ENCODE peak calls at places on chromosomes 11 and 22, in nine cellular contexts. E is progenitor cell of endocrine pancreas; B is CD8-positive, alpha-beta T cell; P is lower leg skin; V is uterus; S is astrocyte of the cerebellum; U is heart left ventricle; G is OCI-LY7; D is dorsolateral prefrontal cortex. R is an unnamed sample.

GRCh38 chr11:67160872-67161783 is 42.1 kb downstream of the KDM2A start:
- DNase-seq in E (no peak), B (no peak), P (no peak), V (no peak), S (no peak), U (no peak), G (no peak), D (no peak), R (no peak)

GRCh38 chr11:74366576-74366975 is 31.7 kb downstream of the PGM2L1 start:
- DNase-seq in E (no peak), B (no peak), P (no peak), V (no peak), S (peak; percentile 48), U (no peak), G (no peak), D (no peak), R (no peak)

GRCh38 chr11:105443623-105444022 is 166.2 kb upstream of the GRIA4 start:
- DNase-seq in E (no peak), B (no peak), P (no peak), V (no peak), S (no peak), U (no peak), G (no peak), D (no peak), R (no peak)

GRCh38 chr11:79419120-79419519 is 21.7 kb downstream of the TENM4 start:
- DNase-seq in E (no peak), B (no peak), P (no peak), V (no peak), S (no peak), U (no peak), G (no peak), D (no peak), R (no peak)

GRCh38 chr11:79672786-79673185 is 232.0 kb upstream of the TENM4 start:
- DNase-seq in E (no peak), B (no peak), P (no peak), V (no peak), S (no peak), U (no peak), G (no peak), D (no peak), R (no peak)

GRCh38 chr22:39176067-39176621 is 23.7 kb upstream of the CBX7 start:
- DNase-seq in E (no peak), B (no peak), P (no peak), V (peak; percentile 72), S (no peak), U (peak; percentile 81), G (no peak), D (no peak), R (no peak)

GRCh38 chr22:49812838-49813237 is 14.8 kb downstream of the BRD1 start:
- DNase-seq in E (no peak), B (no peak), P (no peak), V (no peak), S (no peak), U (no peak), G (no peak), D (no peak), R (no peak)

GRCh38 chr11:42237701-42238235 is 778.3 kb upstream of the LRRC4C start:
- DNase-seq in E (no peak), B (no peak), P (no peak), V (no peak), S (peak; percentile 15), U (no peak), G (no peak), D (no peak), R (no peak)

GRCh38 chr11:23778971-23779370 is 717.9 kb upstream of the LUZP2 start:
- DNase-seq in E (no peak), B (no peak), P (no peak), V (no peak), S (no peak), U (no peak), G (no peak), D (no peak), R (no peak)

GRCh38 chr11:44229003-44229570 is 80.9 kb downstream of the ALX4 start:
- DNase-seq in E (no peak), B (no peak), P (no peak), V (no peak), S (no peak), U (no peak), G (no peak), D (no peak), R (no peak)

GRCh38 chr11:44224867-44225501 is 85.0 kb downstream of the ALX4 start:
- DNase-seq in E (no peak), B (no peak), P (no peak), V (no peak), S (no peak), U (no peak), G (no peak), D (no peak), R (no peak)

GRCh38 chr11:44226945-44227344 is 83.0 kb downstream of the ALX4 start:
- DNase-seq in E (no peak), B (no peak), P (no peak), V (no peak), S (no peak), U (no peak), G (no peak), D (no peak), R (no peak)

GRCh38 chr11:44229664-44230063 is 80.3 kb downstream of the ALX4 start:
- DNase-seq in E (no peak), B (no peak), P (no peak), V (no peak), S (no peak), U (no peak), G (no peak), D (no peak), R (no peak)

DNA sequence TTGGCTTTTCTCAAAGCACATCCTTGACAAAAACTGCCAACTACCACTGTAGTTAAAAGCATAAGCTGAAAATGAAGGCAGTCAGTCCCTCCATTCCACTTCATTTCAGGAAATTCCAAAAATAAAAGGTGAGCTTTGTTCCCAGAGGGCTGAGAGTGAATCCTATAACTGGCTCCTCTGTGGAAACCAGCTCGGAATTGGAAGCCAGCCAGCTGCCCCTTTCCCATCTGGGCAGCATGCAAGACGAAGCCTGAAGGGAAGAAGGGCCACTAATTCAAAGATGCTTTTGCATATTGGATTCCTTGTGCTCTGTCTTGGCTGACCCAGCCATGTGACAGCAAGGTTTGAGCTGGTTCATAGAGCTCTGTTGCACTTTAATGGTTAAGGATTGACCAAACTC is 83.5 kb downstream of the ALX4 start:
- DNase-seq in E (no peak), B (no peak), P (no peak), V (no peak), S (no peak), U (no peak), G (no peak), D (peak; percentile 19), R (no peak)
- TF ChIP-seq CTCF in E (no peak), B (no peak), P (no peak), V (no peak), S (no peak), U (no peak), G (no peak), D (no peak), R (no peak)

GRCh38 chr11:27847496-27847895 is 147.2 kb upstream of the BDNF start:
- DNase-seq in E (no peak), B (no peak), P (no peak), V (no peak), S (no peak), U (no peak), G (no peak), D (no peak), R (no peak)

GRCh38 chr11:27848423-27848822 is 148.2 kb upstream of the BDNF start:
- DNase-seq in E (no peak), B (no peak), P (no peak), V (no peak), S (no peak), U (no peak), G (no peak), D (no peak), R (no peak)
- TF ChIP-seq CTCF in E (peak; percentile 13), B (no peak), P (no peak), V (no peak), S (no peak), U (no peak), G (no peak), D (no peak), R (no peak)

GRCh38 chr22:37929390-37929789 is 23.3 kb downstream of the MICALL1 start:
- DNase-seq in E (no peak), B (no peak), P (no peak), V (no peak), S (no peak), U (no peak), G (no peak), D (no peak), R (no peak)

GRCh38 chr22:37931893-37932389 is 21.5 kb downstream of the C22orf23 start:
- DNase-seq in E (no peak), B (no peak), P (no peak), V (no peak), S (no peak), U (no peak), G (peak; percentile 48), D (no peak), R (no peak)

GRCh38 chr22:37930952-37931440 is 22.4 kb downstream of the C22orf23 start:
- DNase-seq in E (no peak), B (no peak), P (no peak), V (no peak), S (no peak), U (no peak), G (no peak), D (no peak), R (no peak)

GRCh38 chr22:37932401-37932800 is 21.0 kb downstream of the C22orf23 start:
- DNase-seq in E (no peak), B (no peak), P (no peak), V (no peak), S (no peak), U (no peak), G (no peak), D (no peak), R (no peak)

GRCh38 chr22:37930270-37930951 is 23.0 kb downstream of the C22orf23 start:
- DNase-seq in E (no peak), B (no peak), P (no peak), V (no peak), S (no peak), U (no peak), G (peak; percentile 49), D (no peak), R (no peak)
- TF ChIP-seq CTCF in E (no peak), B (no peak), P (no peak), V (peak; percentile 47), S (peak; percentile 71), U (peak; percentile 32), G (peak; percentile 74), D (peak; percentile 62), R (peak; percentile 39)

GRCh38 chr11:132943325-132943736 is 589.0 kb downstream of the OPCML start:
- DNase-seq in E (no peak), B (no peak), P (no peak), V (no peak), S (no peak), U (no peak), G (no peak), D (no peak), R (no peak)

GRCh38 chr11:132942611-132943324 is 589.5 kb downstream of the OPCML start:
- DNase-seq in E (no peak), B (no peak), P (no peak), V (no peak), S (no peak), U (no peak), G (no peak), D (no peak), R (no peak)

GRCh38 chr11:132941761-132942160 is 590.5 kb downstream of the OPCML start:
- DNase-seq in E (no peak), B (no peak), P (no peak), V (no peak), S (no peak), U (no peak), G (no peak), D (no peak), R (no peak)

GRCh38 chr11:132944557-132944920 is 587.8 kb downstream of the OPCML start:
- DNase-seq in E (no peak), B (no peak), P (no peak), V (no peak), S (no peak), U (no peak), G (no peak), D (no peak), R (no peak)

GRCh38 chr11:132943737-132944556 is 588.4 kb downstream of the OPCML start:
- DNase-seq in E (no peak), B (no peak), P (no peak), V (no peak), S (no peak), U (no peak), G (no peak), D (peak; percentile 71), R (no peak)
- TF ChIP-seq CTCF in E (peak; percentile 18), B (no peak), P (no peak), V (no peak), S (no peak), U (no peak), G (no peak), D (no peak), R (no peak)